ENCODE peak calls at places on chromosomes 7 and 10, in six cellular contexts. One of them, this sample, is unnamed.

GRCh38 chr7:137996871-137997270 is 5.0 kb downstream of the CREB3L2 start:
- DNase-seq in K562: no peak
- DNase-seq in endothelial cell of umbilical vein: no peak
- DNase-seq in HepG2: no peak
- DNase-seq in GM12878: no peak
- DNase-seq in A549: no peak
- DNase-seq in this sample: peak; percentile 38

GRCh38 chr7:1743481-1744230 is 73.6 kb downstream of the ELFN1 start:
- DNase-seq in K562: no peak
- DNase-seq in A549: no peak
- DNase-seq in GM12878: no peak
- DNase-seq in endothelial cell of umbilical vein: no peak
- DNase-seq in HepG2: no peak
- DNase-seq in this sample: peak; percentile 70

GRCh38 chr7:66050990-66051424 is 24.6 kb upstream of the ASL start:
- DNase-seq in A549: no peak
- DNase-seq in endothelial cell of umbilical vein: no peak
- DNase-seq in K562: no peak
- DNase-seq in HepG2: peak; percentile 82
- DNase-seq in GM12878: no peak
- DNase-seq in this sample: no peak

GRCh38 chr10:3526721-3527120 is 258.3 kb downstream of the KLF6 start:
- DNase-seq in A549: no peak
- DNase-seq in endothelial cell of umbilical vein: no peak
- DNase-seq in HepG2: no peak
- DNase-seq in K562: no peak
- DNase-seq in GM12878: no peak
- DNase-seq in this sample: no peak

GRCh38 chr7:84069036-84069435 is 125.6 kb downstream of the SEMA3A start:
- DNase-seq in A549: no peak
- DNase-seq in HepG2: no peak
- DNase-seq in GM12878: no peak
- DNase-seq in endothelial cell of umbilical vein: peak; percentile 43
- DNase-seq in K562: no peak
- DNase-seq in this sample: no peak

GRCh38 chr7:45185864-45186250 is 28.3 kb downstream of the RAMP3 start:
- DNase-seq in endothelial cell of umbilical vein: no peak
- DNase-seq in A549: no peak
- DNase-seq in HepG2: no peak
- DNase-seq in GM12878: no peak
- DNase-seq in K562: no peak
- DNase-seq in this sample: no peak

GRCh38 chr7:3482147-3482921 is 181.3 kb downstream of the SDK1 start:
- DNase-seq in GM12878: no peak
- DNase-seq in K562: peak; percentile 38
- DNase-seq in endothelial cell of umbilical vein: peak; percentile 53
- DNase-seq in HepG2: peak; percentile 55
- DNase-seq in A549: peak; percentile 31
- DNase-seq in this sample: peak; percentile 36

GRCh38 chr7:27973625-27974024 is 207.0 kb downstream of the JAZF1 start:
- DNase-seq in GM12878: no peak
- DNase-seq in K562: no peak
- DNase-seq in endothelial cell of umbilical vein: no peak
- DNase-seq in HepG2: no peak
- DNase-seq in A549: no peak
- DNase-seq in this sample: no peak

GRCh38 chr10:60733189-60733815 is 45.0 kb upstream of the CDK1 start:
- DNase-seq in endothelial cell of umbilical vein: no peak
- DNase-seq in K562: no peak
- DNase-seq in A549: peak; percentile 65
- DNase-seq in HepG2: no peak
- DNase-seq in GM12878: no peak
- DNase-seq in this sample: no peak

GRCh38 chr10:132588301-132589013 is 50.9 kb downstream of the INPP5A start:
- DNase-seq in K562: no peak
- DNase-seq in endothelial cell of umbilical vein: peak; percentile 92
- DNase-seq in A549: no peak
- DNase-seq in GM12878: no peak
- DNase-seq in HepG2: no peak
- DNase-seq in this sample: peak; percentile 99

GRCh38 chr7:572668-573495 is 53.2 kb upstream of the PDGFA start:
- DNase-seq in K562: no peak
- DNase-seq in endothelial cell of umbilical vein: no peak
- DNase-seq in A549: no peak
- DNase-seq in GM12878: no peak
- DNase-seq in HepG2: no peak
- DNase-seq in this sample: no peak

GRCh38 chr7:70408477-70408876 is 723.5 kb upstream of the GALNT17 start:
- DNase-seq in K562: no peak
- DNase-seq in HepG2: no peak
- DNase-seq in GM12878: no peak
- DNase-seq in endothelial cell of umbilical vein: no peak
- DNase-seq in A549: no peak
- DNase-seq in this sample: no peak

GRCh38 chr10:72834183-72834825 is 59.2 kb upstream of the OIT3 start:
- DNase-seq in A549: peak; percentile 29
- DNase-seq in K562: peak; percentile 78
- DNase-seq in HepG2: peak; percentile 53
- DNase-seq in GM12878: peak; percentile 28
- DNase-seq in endothelial cell of umbilical vein: peak; percentile 80
- DNase-seq in this sample: peak; percentile 78

GRCh38 chr7:75844158-75844557 is 30.6 kb upstream of the CCL24 start:
- DNase-seq in HepG2: no peak
- DNase-seq in GM12878: no peak
- DNase-seq in K562: no peak
- DNase-seq in endothelial cell of umbilical vein: no peak
- DNase-seq in A549: no peak
- DNase-seq in this sample: no peak

GRCh38 chr10:103444478-103444877 is 7.7 kb downstream of the CALHM2 start:
- DNase-seq in endothelial cell of umbilical vein: no peak
- DNase-seq in A549: no peak
- DNase-seq in HepG2: no peak
- DNase-seq in K562: no peak
- DNase-seq in GM12878: no peak
- DNase-seq in this sample: no peak

GRCh38 chr10:72315611-72316385 is 38.9 kb downstream of the DNAJB12 start:
- DNase-seq in endothelial cell of umbilical vein: peak; percentile 78
- DNase-seq in K562: no peak
- DNase-seq in GM12878: no peak
- DNase-seq in HepG2: no peak
- DNase-seq in A549: no peak
- DNase-seq in this sample: peak; percentile 49

GRCh38 chr10:70804424-70804814 is 11.3 kb upstream of the SGPL1 start:
- DNase-seq in HepG2: peak; percentile 51
- DNase-seq in A549: no peak
- DNase-seq in endothelial cell of umbilical vein: no peak
- DNase-seq in K562: no peak
- DNase-seq in GM12878: no peak
- DNase-seq in this sample: no peak

GRCh38 chr7:77537595-77538185 is 595 bp downstream of the PTPN12 start:
- DNase-seq in endothelial cell of umbilical vein: no peak
- DNase-seq in A549: peak; percentile 49
- DNase-seq in K562: peak; percentile 71
- DNase-seq in GM12878: no peak
- DNase-seq in HepG2: peak; percentile 32
- DNase-seq in this sample: peak; percentile 74

GRCh38 chr10:19872504-19873271 is 56.5 kb downstream of the PLXDC2 start:
- DNase-seq in A549: no peak
- DNase-seq in endothelial cell of umbilical vein: no peak
- DNase-seq in HepG2: no peak
- DNase-seq in K562: no peak
- DNase-seq in GM12878: no peak
- DNase-seq in this sample: no peak

GRCh38 chr10:127035827-127036226 is 130.6 kb downstream of the DOCK1 start:
- DNase-seq in K562: no peak
- DNase-seq in endothelial cell of umbilical vein: no peak
- DNase-seq in GM12878: no peak
- DNase-seq in A549: no peak
- DNase-seq in HepG2: no peak
- DNase-seq in this sample: no peak

GRCh38 chr10:22643116-22643515 is 71.3 kb downstream of the PIP4K2A start:
- DNase-seq in K562: no peak
- DNase-seq in A549: no peak
- DNase-seq in GM12878: no peak
- DNase-seq in endothelial cell of umbilical vein: no peak
- DNase-seq in HepG2: no peak
- DNase-seq in this sample: no peak

GRCh38 chr7:11858026-11858425 is 26.0 kb upstream of the THSD7A start:
- DNase-seq in HepG2: no peak
- DNase-seq in GM12878: no peak
- DNase-seq in endothelial cell of umbilical vein: no peak
- DNase-seq in A549: no peak
- DNase-seq in K562: no peak
- DNase-seq in this sample: no peak

DNA sequence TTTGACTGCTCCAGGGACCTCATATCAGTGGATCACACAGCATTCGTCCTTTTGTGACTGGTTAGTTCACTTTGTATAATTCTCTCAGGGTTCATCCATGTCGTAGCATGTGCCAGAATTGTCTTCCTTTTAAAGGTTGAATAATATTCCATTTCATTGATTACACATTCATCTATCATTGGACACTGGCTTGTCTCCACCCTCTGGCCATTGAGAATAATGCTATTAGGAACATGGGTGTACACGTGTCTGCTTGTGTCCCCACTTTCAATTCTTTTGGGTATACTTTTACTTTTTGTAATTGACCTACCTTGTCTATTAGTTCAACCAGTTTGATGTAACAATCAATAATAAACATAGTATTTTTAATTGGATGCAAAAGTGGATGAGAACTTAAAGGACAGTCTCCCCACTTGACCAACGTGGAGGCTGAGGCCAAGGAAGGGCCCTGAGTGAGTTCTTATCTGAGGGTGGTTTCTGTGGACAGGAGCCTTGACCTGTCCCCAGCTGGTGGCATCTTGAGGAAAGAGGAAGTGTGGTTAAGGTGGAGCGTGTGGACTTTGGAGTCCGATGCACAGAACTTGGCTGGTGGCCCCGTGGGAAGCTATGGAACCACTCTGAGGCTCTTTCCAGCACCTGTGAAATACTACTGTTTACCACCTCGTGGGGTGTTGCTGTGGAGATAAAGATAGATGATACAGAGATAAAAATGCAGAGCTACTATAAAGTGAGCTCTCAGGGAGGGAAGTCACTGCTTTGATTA is 16.6 kb downstream of the WDFY4 start:
- DNase-seq in A549: no peak
- DNase-seq in endothelial cell of umbilical vein: no peak
- DNase-seq in K562: no peak
- DNase-seq in GM12878: no peak
- DNase-seq in HepG2: no peak
- DNase-seq in this sample: peak; percentile 33
- TF ChIP-seq CTCF in A549: no peak
- TF ChIP-seq CTCF in endothelial cell of umbilical vein: no peak
- TF ChIP-seq CTCF in K562: no peak
- TF ChIP-seq CTCF in GM12878: peak; percentile 59
- TF ChIP-seq CTCF in HepG2: no peak
- TF ChIP-seq CTCF in this sample: no peak

GRCh38 chr10:87921934-87922688 is 58.7 kb downstream of the PTEN start:
- DNase-seq in endothelial cell of umbilical vein: no peak
- DNase-seq in HepG2: no peak
- DNase-seq in A549: no peak
- DNase-seq in GM12878: no peak
- DNase-seq in K562: peak; percentile 28
- DNase-seq in this sample: no peak
- TF ChIP-seq POLR2A in endothelial cell of umbilical vein: no peak
- TF ChIP-seq POLR2A in HepG2: no peak
- TF ChIP-seq POLR2A in A549: no peak
- TF ChIP-seq POLR2A in GM12878: no peak
- TF ChIP-seq POLR2A in K562: no peak
- TF ChIP-seq POLR2A in this sample: no peak

GRCh38 chr10:63497321-63497720 is 23.9 kb upstream of the REEP3 start:
- DNase-seq in endothelial cell of umbilical vein: no peak
- DNase-seq in K562: no peak
- DNase-seq in HepG2: no peak
- DNase-seq in GM12878: no peak
- DNase-seq in A549: no peak
- DNase-seq in this sample: peak; percentile 63

GRCh38 chr10:63496561-63496960 is 24.6 kb upstream of the REEP3 start:
- DNase-seq in HepG2: no peak
- DNase-seq in A549: no peak
- DNase-seq in K562: no peak
- DNase-seq in GM12878: no peak
- DNase-seq in endothelial cell of umbilical vein: no peak
- DNase-seq in this sample: no peak

GRCh38 chr10:63501954-63502353 is 19.2 kb upstream of the REEP3 start:
- DNase-seq in HepG2: no peak
- DNase-seq in K562: no peak
- DNase-seq in endothelial cell of umbilical vein: no peak
- DNase-seq in A549: no peak
- DNase-seq in GM12878: no peak
- DNase-seq in this sample: no peak

GRCh38 chr10:63494951-63495350 is 26.2 kb upstream of the REEP3 start:
- DNase-seq in GM12878: no peak
- DNase-seq in K562: no peak
- DNase-seq in A549: no peak
- DNase-seq in HepG2: no peak
- DNase-seq in endothelial cell of umbilical vein: no peak
- DNase-seq in this sample: no peak

DNA sequence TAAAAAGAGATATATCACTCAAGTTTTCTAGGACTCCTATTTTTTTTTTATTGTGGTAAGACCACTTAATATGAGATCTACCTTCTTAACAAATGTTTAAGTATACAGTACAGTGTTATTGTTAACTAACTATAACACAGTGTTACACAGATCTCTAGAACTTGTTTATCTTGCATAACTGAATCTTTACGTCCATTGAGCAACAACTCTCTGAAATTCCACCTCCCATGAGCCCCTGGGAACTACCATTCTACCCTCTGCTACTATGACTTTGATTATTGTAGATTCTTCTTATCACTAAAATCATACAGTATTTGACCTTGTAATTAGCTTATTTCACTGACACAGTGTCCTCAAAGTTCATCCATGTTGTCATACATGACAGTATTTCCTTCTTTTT is 22.5 kb upstream of the REEP3 start:
- DNase-seq in HepG2: no peak
- DNase-seq in A549: no peak
- DNase-seq in GM12878: no peak
- DNase-seq in K562: no peak
- DNase-seq in endothelial cell of umbilical vein: no peak
- DNase-seq in this sample: peak; percentile 49
- TF ChIP-seq MYC in HepG2: no peak
- TF ChIP-seq MYC in A549: no peak
- TF ChIP-seq MYC in GM12878: no peak
- TF ChIP-seq MYC in K562: no peak
- TF ChIP-seq MYC in endothelial cell of umbilical vein: no peak
- TF ChIP-seq MYC in this sample: no peak

DNA sequence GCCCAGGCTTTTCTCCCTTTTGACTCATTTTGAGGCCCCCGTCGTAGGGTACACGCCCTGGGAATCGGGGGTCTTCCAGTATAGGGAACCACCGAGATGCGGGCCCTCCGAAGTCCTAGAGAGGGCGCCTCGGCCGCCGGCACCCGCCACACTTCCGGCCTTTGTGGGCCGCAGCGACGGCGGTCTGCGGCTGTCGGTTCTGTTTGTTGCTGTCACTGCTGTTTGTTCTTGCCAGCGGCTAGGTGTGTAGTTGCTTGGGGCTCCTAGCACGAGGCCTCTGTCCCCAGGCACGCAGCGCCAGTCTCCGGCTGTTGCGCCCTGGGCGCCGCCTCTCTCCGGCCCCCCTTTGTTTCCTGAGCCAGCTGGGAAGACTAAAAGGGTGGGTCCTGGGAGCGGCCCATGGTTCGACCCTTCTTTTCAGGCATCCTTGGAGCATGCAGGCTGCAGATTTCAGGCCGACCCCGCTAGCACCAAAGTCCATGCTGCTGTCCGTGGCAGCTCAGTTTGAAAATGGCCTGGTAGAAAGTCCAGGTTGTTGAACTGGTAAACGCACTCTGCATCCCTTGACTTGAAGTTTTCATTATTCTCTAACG is 17.8 kb upstream of the ZKSCAN1 start:
- DNase-seq in HepG2: peak; percentile 87
- DNase-seq in endothelial cell of umbilical vein: peak; percentile 55
- DNase-seq in K562: no peak
- DNase-seq in GM12878: no peak
- DNase-seq in A549: no peak
- DNase-seq in this sample: no peak
- TF ChIP-seq CTCF in HepG2: peak; percentile 66
- TF ChIP-seq CTCF in endothelial cell of umbilical vein: peak; percentile 32
- TF ChIP-seq CTCF in K562: no peak
- TF ChIP-seq CTCF in GM12878: peak; percentile 14
- TF ChIP-seq CTCF in A549: no peak
- TF ChIP-seq CTCF in this sample: no peak